ENCODE peak calls at places on chromosomes 3 and 15, in ten cellular contexts. Z is HCT116, E is sigmoid colon, X is GM23338, W is Panc1, Y is HepG2, L is endothelial cell of umbilical vein, P is H1, V is transverse colon, J is SK-N-SH. N is an unnamed sample. For H3K4me1, the result is how much of the 10 kb centered on the place peaks cover.

GRCh38 chr3:51388286-51389029 is 2.6 kb upstream of the RBM15B start:
- DNase-seq in Y (peak), X (peak), L (no peak), W (no peak), E (no peak), P (peak), J (no peak), V (peak), Z (peak), N (peak)

GRCh38 chr3:190375671-190376070 is 12.3 kb upstream of the CLDN16 start:
- DNase-seq in V (no peak), P (no peak), X (no peak), Z (no peak), L (no peak), W (no peak), J (no peak), E (no peak), Y (no peak), N (no peak)

GRCh38 chr3:192090586-192090985 is 629.6 kb downstream of the PYDC2 start:
- DNase-seq in L (no peak), W (no peak), X (peak), Y (peak), P (peak), J (no peak), V (no peak), Z (peak), E (no peak), N (no peak)

GRCh38 chr3:170307998-170308398 is 49.5 kb upstream of the SKIL start:
- DNase-seq in V (no peak), X (peak), E (no peak), Z (no peak), J (no peak), W (no peak), L (no peak), P (no peak), Y (peak), N (peak)

GRCh38 chr3:43024183-43024865 is 45.2 kb downstream of the GASK1A start:
- DNase-seq in E (no peak), V (no peak), J (no peak), L (no peak), Y (no peak), P (no peak), X (no peak), Z (no peak), W (no peak), N (no peak)

GRCh38 chr3:106345353-106346027 is 476.7 kb upstream of the CBLB start:
- DNase-seq in J (no peak), Y (no peak), Z (no peak), V (no peak), W (no peak), E (no peak), L (no peak), P (no peak), X (no peak), N (no peak)

GRCh38 chr3:66195347-66195783 is 25.4 kb upstream of the SLC25A26 start:
- DNase-seq in E (peak), P (peak), Z (peak), W (peak), V (peak), J (peak), X (peak), L (peak), Y (no peak), N (peak)

GRCh38 chr3:73215286-73215685 is 153.8 kb downstream of the EBLN2 start:
- DNase-seq in J (no peak), L (no peak), P (no peak), Y (no peak), Z (no peak), X (no peak), E (no peak), W (no peak), V (no peak), N (no peak)

GRCh38 chr3:191026746-191027145 is 164.3 kb upstream of the GMNC start:
- DNase-seq in E (no peak), W (no peak), J (no peak), Y (no peak), X (no peak), P (no peak), V (no peak), L (no peak), Z (no peak), N (no peak)

GRCh38 chr3:48015451-48016182 is 599 bp downstream of the MAP4 start:
- DNase-seq in Y (peak), P (no peak), E (no peak), W (no peak), L (no peak), X (no peak), J (no peak), V (no peak), Z (no peak), N (no peak)

GRCh38 chr3:15033103-15033502 is 32.0 kb downstream of the MRPS25 start:
- DNase-seq in V (no peak), Y (no peak), J (no peak), L (no peak), P (no peak), W (no peak), Z (no peak), E (no peak), X (no peak), N (no peak)

GRCh38 chr15:52146261-52146660 is 33.7 kb upstream of the BCL2L10 start:
- DNase-seq in W (no peak), L (no peak), Z (no peak), J (no peak), V (no peak), P (no peak), X (no peak), Y (no peak), E (no peak), N (no peak)

GRCh38 chr15:61989698-61990097 is 70.5 kb downstream of the VPS13C start:
- DNase-seq in Y (no peak), J (no peak), W (no peak), P (no peak), X (no peak), L (peak), Z (no peak), E (no peak), V (no peak), N (no peak)

GRCh38 chr3:59913645-59914044 is 863.8 kb upstream of the CFAP20DC start:
- DNase-seq in W (no peak), Z (no peak), X (no peak), L (no peak), J (no peak), Y (no peak), V (no peak), P (no peak), E (no peak), N (no peak)

GRCh38 chr15:59349715-59350420 is 22.8 kb downstream of the MYO1E start:
- DNase-seq in E (no peak), W (peak), Y (peak), V (peak), L (peak), X (peak), P (no peak), Z (peak), J (peak), N (no peak)

GRCh38 chr3:45677045-45677436 is 12.2 kb upstream of the SACM1L start:
- DNase-seq in L (no peak), E (peak), Y (peak), V (peak), Z (no peak), J (no peak), P (no peak), W (no peak), X (peak), N (no peak)

GRCh38 chr3:138938056-138938876 is 8.7 kb downstream of the FOXL2 start:
- DNase-seq in L (no peak), W (no peak), X (peak), P (peak), V (no peak), J (no peak), E (peak), Z (no peak), Y (no peak), N (no peak)

GRCh38 chr15:63857459-63857856 is 23.7 kb upstream of the HERC1 start:
- DNase-seq in W (no peak), X (no peak), L (no peak), Y (no peak), J (peak), Z (no peak), E (peak), P (no peak), V (no peak), N (no peak)

GRCh38 chr3:130760922-130761321 is 14.3 kb upstream of the PIK3R4 start:
- DNase-seq in X (no peak), V (no peak), Y (no peak), Z (no peak), J (no peak), P (no peak), E (no peak), L (no peak), W (no peak), N (no peak)

GRCh38 chr3:188687389-188687788 is 484.4 kb upstream of the TPRG1 start:
- DNase-seq in P (no peak), L (peak), W (no peak), J (no peak), Y (no peak), X (peak), E (no peak), V (no peak), Z (no peak), N (no peak)

GRCh38 chr3:83092521-83093221 is 1331.2 kb upstream of the GBE1 start:
- DNase-seq in L (no peak), Z (no peak), X (no peak), V (no peak), J (no peak), E (no peak), P (no peak), W (no peak), Y (no peak), N (peak)

GRCh38 chr3:182370949-182371348 is 422.4 kb upstream of the ATP11B start:
- DNase-seq in W (no peak), P (no peak), J (no peak), E (no peak), Z (peak), V (no peak), X (no peak), Y (no peak), L (peak), N (no peak)

GRCh38 chr3:181363231-181363630 is 348.5 kb upstream of the SOX2 start:
- DNase-seq in L (no peak), X (no peak), J (no peak), V (no peak), W (no peak), P (no peak), E (no peak), Y (no peak), Z (no peak), N (no peak)

GRCh38 chr3:131356006-131356405 is 25.6 kb upstream of the NUDT16 start:
- DNase-seq in Z (no peak), J (no peak), V (no peak), E (no peak), L (no peak), Y (no peak), P (no peak), X (no peak), W (no peak), N (no peak)

GRCh38 chr15:60514261-60514881 is 35.4 kb upstream of the ICE2 start:
- DNase-seq in Y (no peak), Z (no peak), W (no peak), E (no peak), V (no peak), P (no peak), X (no peak), J (no peak), L (no peak), N (no peak)

GRCh38 chr3:70531063-70531657 is 218.7 kb upstream of the MDFIC2 start:
- DNase-seq in V (no peak), Y (peak), W (no peak), X (peak), P (no peak), J (peak), L (peak), E (no peak), Z (no peak), N (no peak)

GRCh38 chr15:23823508-23823907 is 136.4 kb upstream of the NDN start:
- DNase-seq in E (no peak), Y (peak), V (no peak), P (peak), X (peak), Z (no peak), W (no peak), L (no peak), J (no peak), N (no peak)

GRCh38 chr3:139745831-139746230 is 68.1 kb upstream of the NMNAT3 start:
- DNase-seq in L (no peak), W (no peak), V (no peak), Y (peak), J (no peak), Z (no peak), E (no peak), X (no peak), P (no peak), N (no peak)

GRCh38 chr3:172040976-172041963 is 1.9 kb downstream of the FNDC3B start:
- DNase-seq in E (no peak), Y (no peak), V (peak), X (peak), W (no peak), J (peak), P (no peak), Z (no peak), L (no peak), N (peak)

GRCh38 chr15:65869954-65870871 is 922 bp downstream of the RAB11A start:
- DNase-seq in L (peak), E (peak), X (peak), Z (no peak), P (no peak), W (no peak), Y (peak), V (peak), J (peak), N (peak)

DNA sequence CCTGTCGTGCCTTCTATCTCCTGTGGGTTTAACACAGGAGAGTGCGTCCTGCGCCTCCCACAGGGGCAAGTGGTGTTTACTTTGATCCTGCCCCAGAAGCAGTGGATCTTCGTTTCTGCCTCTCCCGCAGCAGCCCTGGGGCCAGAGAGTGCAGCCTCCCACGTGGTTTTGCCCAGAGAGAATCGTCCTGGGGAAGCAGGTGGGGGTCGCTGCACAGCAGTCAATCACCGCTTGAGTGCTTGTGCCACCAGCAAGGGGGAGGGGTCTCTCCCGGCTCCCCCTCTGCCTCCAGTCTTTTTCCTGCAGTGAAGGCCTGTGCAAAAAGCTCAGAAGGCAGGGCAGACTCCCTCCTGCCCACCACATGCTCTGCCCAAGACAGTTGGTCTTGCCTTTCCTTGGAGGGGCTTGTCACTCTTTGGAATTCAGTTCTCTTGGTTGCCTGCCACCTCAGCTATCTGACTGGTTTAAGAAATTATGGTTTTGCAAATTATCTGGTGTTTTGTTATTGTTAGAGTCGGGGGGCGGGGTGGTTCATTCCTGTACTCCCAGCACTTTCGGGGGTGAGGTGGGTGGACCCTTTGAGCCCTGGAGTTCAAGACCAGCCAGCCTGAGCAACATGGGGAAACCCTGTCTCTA is 26.9 kb downstream of the STOML1 start:
- DNase-seq in W (no peak), X (peak), E (peak), J (no peak), V (no peak), Z (no peak), P (no peak), Y (no peak), L (no peak), N (no peak)
- TF ChIP-seq CTCF in W (peak), X (no peak), E (no peak), J (no peak), V (no peak), Z (no peak), P (no peak), Y (no peak), L (no peak), N (no peak)

DNA sequence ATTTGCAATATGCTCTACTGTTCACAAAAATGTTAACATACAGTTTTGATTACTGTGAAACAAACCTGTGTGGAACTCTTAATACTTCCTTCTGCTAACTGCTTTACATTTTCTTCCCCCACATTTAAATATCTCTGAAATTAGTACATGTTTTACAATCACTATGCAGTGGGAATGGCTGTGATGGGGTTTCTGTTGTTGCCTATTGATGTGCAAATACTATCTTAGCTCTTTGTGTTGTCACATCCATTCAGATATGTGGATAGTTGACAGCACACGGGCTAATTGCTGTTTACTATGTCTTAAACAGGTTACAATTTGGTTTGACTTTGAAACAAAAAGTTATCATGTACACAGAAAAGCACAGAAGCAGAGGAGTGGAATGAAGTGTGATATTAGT is 95.8 kb upstream of the CCNL1 start:
- DNase-seq in Y (no peak), W (no peak), P (no peak), Z (no peak), V (no peak), J (no peak), X (no peak), E (no peak), L (no peak), N (no peak)
- H3K4me1 ChIP-seq in Y (under half), W (under half), P (under half), Z (under half), V (under half), J (under half), X (under half), E (under half), L (under half), N (under half)

GRCh38 chr15:39362832-39363561 is 217.9 kb upstream of the THBS1 start:
- DNase-seq in L (peak), J (peak), V (no peak), Y (no peak), X (no peak), Z (no peak), W (no peak), P (no peak), E (no peak), N (no peak)

GRCh38 chr15:39364721-39365120 is 216.2 kb upstream of the THBS1 start:
- DNase-seq in Z (no peak), E (no peak), Y (no peak), X (no peak), P (no peak), L (no peak), W (no peak), J (no peak), V (no peak), N (no peak)

GRCh38 chr15:39365161-39365560 is 215.7 kb upstream of the THBS1 start:
- DNase-seq in P (no peak), E (no peak), Z (no peak), Y (no peak), W (no peak), X (no peak), V (no peak), L (peak), J (no peak), N (no peak)

GRCh38 chr15:39365873-39366272 is 215.0 kb upstream of the THBS1 start:
- DNase-seq in L (no peak), Z (no peak), J (no peak), Y (no peak), V (no peak), W (no peak), X (no peak), P (no peak), E (no peak), N (no peak)

GRCh38 chr15:39363761-39364586 is 216.9 kb upstream of the THBS1 start:
- DNase-seq in L (peak), P (no peak), Z (no peak), Y (peak), V (no peak), J (no peak), E (no peak), X (no peak), W (no peak), N (no peak)
- TF ChIP-seq POLR2AphosphoS5 in L (no peak), P (no peak), Z (no peak), Y (no peak), V (no peak), J (no peak), E (peak), X (no peak), W (no peak), N (no peak)

GRCh38 chr15:30984118-30984517 is 7.3 kb downstream of the MTMR10 start:
- DNase-seq in V (no peak), E (no peak), L (no peak), X (no peak), Z (no peak), J (no peak), P (no peak), Y (no peak), W (no peak), N (no peak)

GRCh38 chr15:30974112-30974511 is 17.3 kb downstream of the MTMR10 start:
- DNase-seq in Y (no peak), J (no peak), V (no peak), E (no peak), P (no peak), Z (no peak), W (no peak), X (no peak), L (no peak), N (no peak)

GRCh38 chr15:30978328-30978727 is 13.1 kb downstream of the MTMR10 start:
- DNase-seq in X (no peak), J (no peak), P (no peak), L (no peak), Y (no peak), E (no peak), Z (no peak), W (no peak), V (no peak), N (no peak)

GRCh38 chr15:30984542-30984941 is 6.9 kb downstream of the MTMR10 start:
- DNase-seq in Z (no peak), L (peak), E (no peak), J (peak), Y (no peak), P (no peak), V (no peak), W (no peak), X (no peak), N (no peak)

GRCh38 chr15:30979457-30979856 is 12.0 kb downstream of the MTMR10 start:
- DNase-seq in W (no peak), P (no peak), V (no peak), Y (no peak), E (no peak), J (no peak), X (no peak), Z (no peak), L (no peak), N (no peak)
- TF ChIP-seq CTCF in W (no peak), P (no peak), V (no peak), Y (no peak), E (no peak), J (no peak), X (no peak), Z (no peak), L (no peak), N (no peak)

GRCh38 chr3:119790369-119790768 is 8.5 kb downstream of the NR1I2 start:
- DNase-seq in W (no peak), Z (no peak), X (no peak), V (no peak), E (no peak), P (no peak), Y (no peak), L (no peak), J (no peak), N (no peak)
- H3K4me1 ChIP-seq in W (under half), Z (under half), X (under half), V (under half), E (under half), P (under half), Y (under half), L (under half), J (under half), N (under half)

GRCh38 chr15:78671626-78672211 is 30.7 kb upstream of the CHRNB4 start:
- DNase-seq in X (peak), Y (no peak), L (no peak), V (no peak), E (no peak), W (no peak), J (peak), Z (no peak), P (peak), N (no peak)
- TF ChIP-seq POLR2AphosphoS5 in X (no peak), Y (no peak), L (no peak), V (no peak), E (no peak), W (no peak), J (peak), Z (no peak), P (no peak), N (no peak)